ENCODE peak calls at places on chromosomes 5 and 9, in eight cellular contexts. H, W, U, K, J, E, P and R are unnamed samples.

GRCh38 chr5:43941806-43942205 is 338.8 kb downstream of the NNT start:
- DNase-seq in H (no peak), W (no peak), U (no peak), K (no peak), J (no peak), E (no peak), P (no peak), R (no peak)

GRCh38 chr9:2324742-2325141 is 296.8 kb upstream of the VLDLR start:
- DNase-seq in H (no peak), W (no peak), U (no peak), K (no peak), J (no peak), E (no peak), P (no peak), R (no peak)

GRCh38 chr9:124477211-124478013 is 27.2 kb downstream of the ADGRD2 start:
- DNase-seq in H (no peak), W (peak; percentile 51), U (no peak), K (peak; percentile 42), J (peak; percentile 46), E (no peak), P (peak; percentile 70), R (peak; percentile 89)

GRCh38 chr5:30846171-30846570 is 347.3 kb upstream of the CDH6 start:
- DNase-seq in H (no peak), W (no peak), U (no peak), K (no peak), J (peak; percentile 33), E (no peak), P (no peak), R (no peak)

GRCh38 chr5:150595466-150596031 is 44.9 kb upstream of the SYNPO start:
- DNase-seq in H (no peak), W (no peak), U (no peak), K (no peak), J (peak; percentile 68), E (no peak), P (no peak), R (no peak)

GRCh38 chr5:6772886-6773285 is 59.7 kb downstream of the TENT4A start:
- DNase-seq in H (no peak), W (no peak), U (no peak), K (no peak), J (peak; percentile 30), E (no peak), P (peak; percentile 38), R (peak; percentile 35)

GRCh38 chr5:93909356-93909755 is 168.0 kb upstream of the POU5F2 start:
- DNase-seq in H (no peak), W (no peak), U (no peak), K (no peak), J (no peak), E (no peak), P (no peak), R (no peak)

GRCh38 chr9:137309368-137310189 is 7.5 kb upstream of the NRARP start:
- DNase-seq in H (no peak), W (no peak), U (no peak), K (no peak), J (no peak), E (no peak), P (no peak), R (peak; percentile 60)

GRCh38 chr9:83775932-83776331 is 41.6 kb downstream of the GKAP1 start:
- DNase-seq in H (no peak), W (no peak), U (no peak), K (no peak), J (no peak), E (no peak), P (no peak), R (no peak)

GRCh38 chr5:138351056-138351455 is 1.4 kb upstream of the KDM3B start:
- DNase-seq in H (no peak), W (no peak), U (peak; percentile 59), K (peak; percentile 58), J (no peak), E (no peak), P (no peak), R (no peak)

GRCh38 chr9:123568691-123569342 is 212.8 kb downstream of the CRB2 start:
- DNase-seq in H (no peak), W (no peak), U (peak; percentile 30), K (peak; percentile 20), J (no peak), E (no peak), P (no peak), R (no peak)

GRCh38 chr5:107257885-107258520 is 412.7 kb downstream of the EFNA5 start:
- DNase-seq in H (no peak), W (no peak), U (no peak), K (peak; percentile 70), J (no peak), E (no peak), P (no peak), R (no peak)

GRCh38 chr9:113505963-113506624 is 42.6 kb downstream of the RGS3 start:
- DNase-seq in H (no peak), W (peak; percentile 94), U (no peak), K (no peak), J (no peak), E (no peak), P (no peak), R (peak; percentile 79)

GRCh38 chr5:88602584-88602983 is 280.4 kb downstream of the MEF2C start:
- DNase-seq in H (no peak), W (no peak), U (no peak), K (no peak), J (peak; percentile 36), E (no peak), P (no peak), R (peak; percentile 55)

GRCh38 chr9:104775574-104775936 is 11.6 kb downstream of the NIPSNAP3B start:
- DNase-seq in H (no peak), W (no peak), U (no peak), K (no peak), J (no peak), E (no peak), P (no peak), R (no peak)

GRCh38 chr5:166625210-166625865 is 1666.1 kb upstream of the WWC1 start:
- DNase-seq in H (no peak), W (no peak), U (peak; percentile 82), K (peak; percentile 45), J (peak; percentile 89), E (no peak), P (no peak), R (no peak)